ENCODE peak calls at places on chromosome 18, in nine cellular contexts. Q is CD8-positive, alpha-beta memory T cell; V is fibroblast of lung; N is PC-3; Y is keratinocyte; D is heart right ventricle; J is mammary epithelial cell; U is CD8-positive, alpha-beta T cell; M is cardiac muscle cell. Z is an unnamed sample. For H3K4me1, the result is how much of the 10 kb centered on the place peaks cover.

GRCh38 chr18:9975658-9976057 is 61.8 kb downstream of the VAPA start:
- DNase-seq in Q (no peak), V (no peak), N (no peak), Y (no peak), D (no peak), J (no peak), U (no peak), M (no peak), Z (no peak)

GRCh38 chr18:49812321-49813070 is 837 bp downstream of the ACAA2 start:
- DNase-seq in Q (no peak), V (no peak), N (no peak), Y (no peak), D (no peak), J (peak), U (no peak), M (no peak), Z (no peak)

GRCh38 chr18:2994603-2995432 is 18.1 kb downstream of the LPIN2 start:
- DNase-seq in Q (peak), V (no peak), N (no peak), Y (no peak), D (peak), J (no peak), U (peak), M (no peak), Z (no peak)

GRCh38 chr18:3450358-3451107 is 561 bp downstream of the TGIF1 start:
- DNase-seq in Q (peak), V (peak), N (peak), Y (no peak), D (peak), J (no peak), U (peak), M (peak), Z (no peak)

GRCh38 chr18:29501952-29502351 is 1325.0 kb upstream of the CDH2 start:
- DNase-seq in Q (no peak), V (peak), N (peak), Y (peak), D (no peak), J (peak), U (no peak), M (no peak), Z (peak)

GRCh38 chr18:52311331-52311730 is 28.7 kb upstream of the DCC start:
- DNase-seq in Q (no peak), V (no peak), N (no peak), Y (no peak), D (no peak), J (peak), U (no peak), M (no peak), Z (no peak)

GRCh38 chr18:21598726-21599584 is 1.5 kb downstream of the ESCO1 start:
- DNase-seq in Q (no peak), V (no peak), N (peak), Y (no peak), D (no peak), J (peak), U (no peak), M (no peak), Z (no peak)

GRCh38 chr18:3793545-3793944 is 343.6 kb downstream of the TGIF1 start:
- DNase-seq in Q (no peak), V (peak), N (no peak), Y (no peak), D (no peak), J (no peak), U (no peak), M (no peak), Z (no peak)

GRCh38 chr18:49728542-49728941 is 84.8 kb downstream of the ACAA2 start:
- DNase-seq in Q (no peak), V (peak), N (peak), Y (no peak), D (peak), J (peak), U (no peak), M (peak), Z (no peak)

GRCh38 chr18:9690418-9691178 is 17.5 kb upstream of the RAB31 start:
- DNase-seq in Q (no peak), V (peak), N (no peak), Y (no peak), D (no peak), J (no peak), U (no peak), M (no peak), Z (no peak)

GRCh38 chr18:54222922-54223567 is 1.4 kb downstream of the MBD2 start:
- DNase-seq in Q (peak), V (no peak), N (no peak), Y (no peak), D (no peak), J (no peak), U (peak), M (no peak), Z (no peak)

GRCh38 chr18:75248426-75249191 is 38.0 kb downstream of the TSHZ1 start:
- DNase-seq in Q (no peak), V (no peak), N (no peak), Y (no peak), D (no peak), J (peak), U (no peak), M (no peak), Z (no peak)

GRCh38 chr18:75250471-75250821 is 39.8 kb downstream of the TSHZ1 start:
- DNase-seq in Q (no peak), V (no peak), N (no peak), Y (no peak), D (peak), J (no peak), U (no peak), M (no peak), Z (no peak)

GRCh38 chr18:75247601-75248421 is 37.2 kb downstream of the TSHZ1 start:
- DNase-seq in Q (peak), V (peak), N (peak), Y (no peak), D (no peak), J (peak), U (no peak), M (no peak), Z (no peak)

GRCh38 chr18:75249672-75250470 is 39.3 kb downstream of the TSHZ1 start:
- DNase-seq in Q (no peak), V (no peak), N (no peak), Y (no peak), D (no peak), J (no peak), U (peak), M (no peak), Z (no peak)

DNA sequence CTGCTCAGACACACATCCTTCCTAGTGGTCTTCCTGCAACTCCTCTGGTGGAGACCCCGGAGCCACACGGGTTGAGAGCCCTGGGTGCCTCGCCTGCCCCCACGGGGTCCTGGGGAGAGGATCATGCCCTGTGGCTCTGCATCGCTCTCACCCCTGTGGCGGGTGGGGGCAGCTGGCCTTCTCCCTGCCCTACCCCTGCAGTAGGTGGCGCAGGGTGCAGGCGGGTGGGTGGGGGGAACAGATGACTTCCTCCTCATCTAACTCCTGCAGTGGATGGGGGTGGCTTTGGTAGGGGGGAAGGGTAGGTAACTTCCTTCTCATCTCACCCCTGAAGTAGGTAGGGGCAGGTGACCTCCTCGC is 38.6 kb downstream of the TSHZ1 start:
- DNase-seq in Q (no peak), V (no peak), N (no peak), Y (no peak), D (no peak), J (no peak), U (no peak), M (no peak), Z (no peak)
- H3K4me1 ChIP-seq in Q (half or more), V (under half), N (under half), Y (under half), D (under half), J (under half), U (under half), M (under half), Z (under half)

DNA sequence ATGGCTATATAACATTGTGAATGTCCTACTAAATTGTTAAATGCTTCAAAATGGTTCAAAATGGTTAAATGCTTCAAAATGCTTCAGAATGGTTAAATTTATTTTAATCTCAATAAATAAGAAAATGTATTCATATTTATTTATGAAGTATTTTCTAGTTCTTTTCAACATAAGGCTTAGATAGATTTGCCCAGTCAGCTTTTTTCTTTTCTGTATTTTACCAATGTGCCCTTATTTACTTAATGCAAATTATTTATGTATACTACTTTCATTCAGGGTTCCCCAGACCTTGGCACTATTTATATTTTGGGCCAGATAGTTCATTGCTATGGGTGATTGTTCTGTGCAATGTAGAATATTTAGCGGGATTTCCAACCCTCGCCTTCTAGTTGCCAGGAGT is 546.7 kb downstream of the RIT2 start:
- DNase-seq in Q (no peak), V (no peak), N (no peak), Y (no peak), D (no peak), J (no peak), U (no peak), M (no peak), Z (no peak)
- H3K4me1 ChIP-seq in Q (under half), V (under half), N (under half), Y (under half), D (under half), J (under half), U (under half), M (under half), Z (under half)

DNA sequence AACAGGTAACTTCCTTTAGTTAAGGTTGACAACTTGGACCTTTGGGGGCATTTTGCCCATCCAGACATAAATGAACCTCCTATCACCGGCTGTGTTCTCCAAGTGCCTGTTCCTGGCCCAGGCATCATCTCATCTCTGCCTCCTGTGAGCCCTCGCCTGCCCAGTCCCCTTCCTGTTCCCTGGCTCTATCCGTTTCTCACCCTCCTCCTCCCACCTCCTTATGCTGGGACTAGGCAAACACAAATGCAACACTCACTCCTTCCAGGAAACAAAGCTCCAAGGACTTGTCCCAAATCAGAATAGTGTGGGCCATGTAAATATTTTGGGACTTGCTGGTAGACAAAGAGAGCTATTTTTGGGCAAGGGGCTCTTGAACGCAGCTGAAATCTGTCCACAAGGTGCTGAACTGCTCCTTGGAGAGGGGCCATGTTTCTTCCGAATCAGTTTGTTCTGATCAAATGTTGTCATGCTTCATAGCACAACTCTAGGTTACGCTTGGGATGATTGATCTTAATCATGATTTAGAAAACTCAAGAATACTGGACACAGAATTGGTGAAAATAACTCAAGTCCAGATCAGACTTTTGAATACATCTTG is 25.3 kb downstream of the MBP start:
- DNase-seq in Q (no peak), V (peak), N (no peak), Y (no peak), D (no peak), J (no peak), U (no peak), M (no peak), Z (no peak)
- H3K4me1 ChIP-seq in Q (half or more), V (under half), N (under half), Y (half or more), D (under half), J (under half), U (half or more), M (under half), Z (under half)

GRCh38 chr18:13147146-13147545 is 71.4 kb upstream of the LDLRAD4 start:
- DNase-seq in Q (no peak), V (no peak), N (no peak), Y (no peak), D (no peak), J (no peak), U (no peak), M (no peak), Z (no peak)
- H3K4me1 ChIP-seq in Q (under half), V (under half), N (under half), Y (under half), D (under half), J (under half), U (under half), M (under half), Z (under half)

DNA sequence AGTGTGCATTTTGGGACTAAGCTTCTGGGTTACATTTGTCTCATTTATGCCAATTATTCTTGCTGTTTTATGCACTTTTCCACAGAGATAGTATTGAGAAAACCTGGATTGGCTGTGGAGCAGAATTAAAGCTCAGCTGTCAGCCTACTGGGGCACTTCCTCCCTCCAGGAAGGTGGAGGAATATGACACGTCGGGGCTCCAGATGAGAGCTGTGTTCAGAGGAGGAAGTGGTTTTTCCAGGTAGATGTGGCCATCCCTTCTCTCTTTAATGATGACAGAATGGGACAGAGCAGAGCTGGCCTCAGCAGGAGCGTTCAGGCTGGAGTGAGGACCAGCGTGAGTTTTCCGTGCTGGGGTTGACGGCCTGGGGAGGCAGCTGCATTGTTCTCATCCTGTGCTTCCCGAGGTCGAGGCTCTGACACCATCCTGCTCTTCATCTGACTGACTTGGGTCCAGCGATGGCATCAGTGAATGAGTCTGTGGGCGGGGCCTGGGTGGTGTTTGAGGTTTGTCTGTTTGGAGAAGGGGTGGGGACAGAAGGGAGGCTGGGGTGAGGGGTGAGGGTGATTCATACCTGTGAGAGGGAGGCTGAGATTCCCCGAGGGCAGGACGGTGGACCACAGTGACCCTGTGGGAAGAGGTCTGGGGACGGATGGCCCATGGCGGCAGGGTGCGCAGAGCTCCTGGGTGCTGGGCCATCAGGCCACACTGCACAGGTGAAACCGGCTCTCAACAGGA is 207.0 kb downstream of the LDLRAD4 start:
- DNase-seq in Q (no peak), V (no peak), N (peak), Y (no peak), D (no peak), J (no peak), U (no peak), M (no peak), Z (peak)
- H3K4me1 ChIP-seq in Q (under half), V (under half), N (under half), Y (under half), D (under half), J (under half), U (under half), M (under half), Z (under half)

GRCh38 chr18:35089382-35089781 is 48.2 kb downstream of the MAPRE2 start:
- DNase-seq in Q (no peak), V (no peak), N (no peak), Y (no peak), D (no peak), J (no peak), U (no peak), M (no peak), Z (no peak)
- H3K4me1 ChIP-seq in Q (under half), V (under half), N (under half), Y (under half), D (under half), J (under half), U (under half), M (under half), Z (under half)

GRCh38 chr18:48165104-48165866 is 234.8 kb upstream of the SMAD2 start:
- DNase-seq in Q (no peak), V (no peak), N (no peak), Y (no peak), D (no peak), J (no peak), U (no peak), M (no peak), Z (no peak)

GRCh38 chr18:48163184-48164095 is 233.0 kb upstream of the SMAD2 start:
- DNase-seq in Q (no peak), V (no peak), N (no peak), Y (no peak), D (no peak), J (no peak), U (no peak), M (no peak), Z (no peak)

GRCh38 chr18:48166336-48166875 is 235.9 kb upstream of the SMAD2 start:
- DNase-seq in Q (no peak), V (no peak), N (no peak), Y (no peak), D (no peak), J (no peak), U (no peak), M (no peak), Z (no peak)

GRCh38 chr18:48164096-48164475 is 233.6 kb upstream of the SMAD2 start:
- DNase-seq in Q (no peak), V (no peak), N (no peak), Y (no peak), D (no peak), J (no peak), U (no peak), M (no peak), Z (no peak)

GRCh38 chr18:48164701-48165100 is 234.2 kb upstream of the SMAD2 start:
- DNase-seq in Q (no peak), V (no peak), N (no peak), Y (no peak), D (no peak), J (no peak), U (no peak), M (no peak), Z (no peak)
- H3K4me1 ChIP-seq in Q (under half), V (under half), N (under half), Y (under half), D (under half), J (under half), U (under half), M (under half), Z (under half)

GRCh38 chr18:11323359-11323819 is 174.0 kb upstream of the PIEZO2 start:
- DNase-seq in Q (no peak), V (peak), N (peak), Y (no peak), D (no peak), J (peak), U (no peak), M (no peak), Z (no peak)
- H3K4me1 ChIP-seq in Q (under half), V (under half), N (under half), Y (under half), D (under half), J (under half), U (under half), M (under half), Z (under half)

Z was measured in PC-9.